ENCODE peak calls at places on chromosomes 2 and 18, in eight cellular contexts. F, N, M, S, L, Z, E and Q are unnamed samples.

GRCh38 chr18:55316615-55317184 is 271.3 kb downstream of the TCF4 start:
- DNase-seq in F (no peak), N (no peak), M (no peak), S (no peak), L (no peak), Z (no peak), E (no peak), Q (no peak)

GRCh38 chr2:160269803-160270570 is 69.9 kb upstream of the ITGB6 start:
- DNase-seq in F (no peak), N (peak; percentile 48), M (peak; percentile 90), S (peak; percentile 93), L (peak; percentile 96), Z (peak; percentile 78), E (peak; percentile 87), Q (peak; percentile 96)

GRCh38 chr2:239400000-239400831 is 604 bp downstream of the HDAC4 start:
- DNase-seq in F (peak; percentile 21), N (no peak), M (no peak), S (no peak), L (no peak), Z (peak; percentile 26), E (peak; percentile 59), Q (peak; percentile 39)

GRCh38 chr18:58195278-58195721 is 151.3 kb downstream of the NEDD4L start:
- DNase-seq in F (peak; percentile 40), N (no peak), M (no peak), S (no peak), L (no peak), Z (peak; percentile 7), E (peak; percentile 68), Q (peak; percentile 47)

GRCh38 chr2:145410096-145410495 is 890.2 kb upstream of the ZEB2 start:
- DNase-seq in F (no peak), N (no peak), M (no peak), S (no peak), L (peak; percentile 15), Z (no peak), E (no peak), Q (no peak)

GRCh38 chr2:40113272-40113671 is 334.2 kb upstream of the THUMPD2 start:
- DNase-seq in F (no peak), N (no peak), M (no peak), S (no peak), L (peak; percentile 54), Z (no peak), E (no peak), Q (no peak)

GRCh38 chr2:29233428-29233827 is 118.2 kb downstream of the CLIP4 start:
- DNase-seq in F (no peak), N (no peak), M (no peak), S (no peak), L (no peak), Z (no peak), E (no peak), Q (no peak)

GRCh38 chr2:222315443-222316121 is 16.8 kb upstream of the PAX3 start:
- DNase-seq in F (no peak), N (no peak), M (no peak), S (no peak), L (no peak), Z (no peak), E (no peak), Q (no peak)

GRCh38 chr2:14756981-14757657 is 124.6 kb downstream of the LRATD1 start:
- DNase-seq in F (no peak), N (no peak), M (no peak), S (peak; percentile 75), L (peak; percentile 85), Z (peak; percentile 33), E (no peak), Q (no peak)

GRCh38 chr2:2830576-2830975 is 499.5 kb upstream of the MYT1L start:
- DNase-seq in F (no peak), N (no peak), M (no peak), S (no peak), L (no peak), Z (no peak), E (no peak), Q (peak; percentile 25)

GRCh38 chr2:127771756-127772155 is 39.2 kb downstream of the WDR33 start:
- DNase-seq in F (no peak), N (no peak), M (no peak), S (no peak), L (peak; percentile 62), Z (peak; percentile 44), E (no peak), Q (no peak)

GRCh38 chr2:60644942-60645341 is 91.5 kb upstream of the BCL11A start:
- DNase-seq in F (no peak), N (no peak), M (no peak), S (no peak), L (no peak), Z (no peak), E (no peak), Q (no peak)

GRCh38 chr2:15028406-15028805 is 395.9 kb downstream of the LRATD1 start:
- DNase-seq in F (no peak), N (no peak), M (no peak), S (no peak), L (no peak), Z (no peak), E (no peak), Q (no peak)

GRCh38 chr2:219629976-219630695 is 2.7 kb downstream of the SLC4A3 start:
- DNase-seq in F (no peak), N (no peak), M (no peak), S (peak; percentile 60), L (peak; percentile 25), Z (peak; percentile 76), E (no peak), Q (peak; percentile 69)

GRCh38 chr2:12452211-12452610 is 264.5 kb upstream of the TRIB2 start:
- DNase-seq in F (no peak), N (no peak), M (no peak), S (peak; percentile 26), L (no peak), Z (no peak), E (no peak), Q (no peak)

GRCh38 chr2:20599861-20600461 is 50.9 kb downstream of the HS1BP3 start:
- DNase-seq in F (no peak), N (no peak), M (no peak), S (no peak), L (no peak), Z (no peak), E (no peak), Q (peak; percentile 41)

GRCh38 chr18:55790296-55790695 is 202.3 kb upstream of the TCF4 start:
- DNase-seq in F (no peak), N (no peak), M (no peak), S (peak; percentile 56), L (peak; percentile 94), Z (no peak), E (no peak), Q (no peak)

GRCh38 chr18:74692367-74693013 is 94.8 kb downstream of the ZNF407 start:
- DNase-seq in F (no peak), N (no peak), M (no peak), S (no peak), L (no peak), Z (no peak), E (no peak), Q (no peak)

GRCh38 chr2:235270951-235271350 is 222.9 kb upstream of the AGAP1 start:
- DNase-seq in F (no peak), N (peak; percentile 11), M (no peak), S (no peak), L (peak; percentile 91), Z (no peak), E (no peak), Q (no peak)

GRCh38 chr2:234025475-234025874 is 25.0 kb upstream of the SPP2 start:
- DNase-seq in F (no peak), N (no peak), M (no peak), S (peak; percentile 28), L (no peak), Z (no peak), E (peak; percentile 48), Q (no peak)

GRCh38 chr18:26703170-26703933 is 155.0 kb upstream of the KCTD1 start:
- DNase-seq in F (no peak), N (no peak), M (no peak), S (no peak), L (no peak), Z (no peak), E (no peak), Q (no peak)

GRCh38 chr2:122132292-122132691 is 376.8 kb downstream of the TSN start:
- DNase-seq in F (no peak), N (no peak), M (no peak), S (no peak), L (no peak), Z (no peak), E (no peak), Q (no peak)

GRCh38 chr2:73027340-73027739 is 44.2 kb downstream of the SFXN5 start:
- DNase-seq in F (no peak), N (no peak), M (no peak), S (no peak), L (no peak), Z (no peak), E (no peak), Q (no peak)

GRCh38 chr2:85437488-85438290 is 19.2 kb downstream of the SH2D6 start:
- DNase-seq in F (peak; percentile 85), N (peak; percentile 58), M (peak; percentile 83), S (peak; percentile 91), L (peak; percentile 70), Z (peak; percentile 84), E (peak; percentile 87), Q (peak; percentile 92)